ENCODE peak calls at places on chromosome 4, in four cellular contexts. H is endothelial cell of umbilical vein, K is fibroblast of lung, V is MM.1S. X is an unnamed sample.

GRCh38 chr4:73978886-73979285 is 2.9 kb downstream of the PF4 start:
- DNase-seq in H (no peak), K (peak), V (no peak), X (no peak)

GRCh38 chr4:53497446-53498069 is 93.7 kb downstream of the LNX1 start:
- DNase-seq in H (no peak), K (peak), V (no peak), X (no peak)

GRCh38 chr4:95445251-95445650 is 103.5 kb downstream of the UNC5C start:
- DNase-seq in H (no peak), K (no peak), V (no peak), X (no peak)

GRCh38 chr4:15501941-15502340 is 32.3 kb downstream of the CC2D2A start:
- DNase-seq in H (no peak), K (no peak), V (no peak), X (no peak)

GRCh38 chr4:188400456-188400855 is 261.2 kb downstream of the TRIML1 start:
- DNase-seq in H (no peak), K (no peak), V (no peak), X (no peak)

GRCh38 chr4:4485806-4486205 is 56.0 kb downstream of the STX18 start:
- DNase-seq in H (no peak), K (no peak), V (no peak), X (no peak)

GRCh38 chr4:112321768-112322684 is 24.9 kb downstream of the ALPK1 start:
- DNase-seq in H (peak), K (peak), V (peak), X (peak)

GRCh38 chr4:28518781-28519180 is 1658.1 kb downstream of the STIM2 start:
- DNase-seq in H (no peak), K (no peak), V (no peak), X (no peak)

GRCh38 chr4:176584031-176584430 is 208.7 kb downstream of the VEGFC start:
- DNase-seq in H (no peak), K (no peak), V (no peak), X (no peak)

GRCh38 chr4:76547167-76547760 is 112.2 kb downstream of the SHROOM3 start:
- DNase-seq in H (no peak), K (no peak), V (no peak), X (no peak)
- H3K27ac ChIP-seq in H (peak), K (no peak), V (no peak), X (no peak)

GRCh38 chr4:10140866-10141759 is 24.5 kb upstream of the WDR1 start:
- DNase-seq in H (no peak), K (no peak), V (no peak), X (no peak)
- TF ChIP-seq CTCF in H (no peak), K (no peak), V (no peak), X (no peak)

DNA sequence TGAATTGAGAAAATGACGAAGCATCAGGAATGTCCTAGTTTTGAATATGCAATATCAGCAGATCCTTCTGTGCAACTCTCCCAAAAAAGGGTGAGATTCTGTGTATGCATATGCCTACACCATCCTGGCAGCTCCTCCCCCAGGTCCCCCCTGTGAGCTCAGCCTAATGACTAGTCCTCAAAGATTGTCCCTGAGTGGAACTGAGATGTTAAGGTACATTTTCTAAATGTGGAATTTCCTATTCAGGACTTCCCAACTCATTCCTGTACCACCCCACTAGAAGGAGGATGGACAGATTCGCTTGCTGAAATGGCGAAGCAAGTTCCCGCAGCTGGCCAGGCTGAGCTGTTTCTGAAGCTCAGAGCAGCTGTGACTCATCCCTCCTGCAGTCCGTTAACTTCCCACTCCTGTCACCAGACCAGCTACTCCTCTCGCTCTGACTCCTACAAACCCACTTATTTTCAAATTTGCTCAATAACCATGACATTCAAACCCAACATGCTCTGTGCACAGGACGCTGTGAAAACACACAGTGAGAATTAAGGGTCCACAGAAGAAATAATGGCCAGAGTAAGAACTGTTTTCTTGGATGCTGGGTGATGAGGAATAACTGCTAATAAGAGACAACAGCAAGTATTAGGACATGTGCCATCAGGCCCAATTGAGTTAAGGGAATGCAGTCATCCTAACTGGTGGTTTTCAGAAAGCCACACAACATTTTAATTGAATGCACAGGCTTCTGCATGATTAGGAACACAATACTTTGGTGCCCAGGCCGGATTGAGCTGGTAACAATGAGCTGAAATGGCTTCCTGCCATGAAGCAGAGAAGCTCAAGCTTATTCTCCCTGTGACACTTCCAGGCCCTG is 40.0 kb upstream of the IRF2 start:
- DNase-seq in H (peak), K (peak), V (no peak), X (no peak)
- H2AFZ ChIP-seq in H (peak), K (peak), V (no peak), X (peak)

GRCh38 chr4:185721949-185722316 is 90.1 kb downstream of the SORBS2 start:
- DNase-seq in H (no peak), K (peak), V (no peak), X (no peak)

GRCh38 chr4:185726931-185727330 is 85.1 kb downstream of the SORBS2 start:
- DNase-seq in H (no peak), K (peak), V (no peak), X (no peak)

GRCh38 chr4:185719493-185719843 is 92.5 kb downstream of the SORBS2 start:
- DNase-seq in H (no peak), K (no peak), V (no peak), X (no peak)

GRCh38 chr4:185721190-185721948 is 90.6 kb downstream of the SORBS2 start:
- DNase-seq in H (no peak), K (peak), V (no peak), X (no peak)

GRCh38 chr4:185723619-185724150 is 88.3 kb downstream of the SORBS2 start:
- DNase-seq in H (peak), K (no peak), V (no peak), X (no peak)
- H3K27ac ChIP-seq in H (no peak), K (no peak), V (no peak), X (no peak)

DNA sequence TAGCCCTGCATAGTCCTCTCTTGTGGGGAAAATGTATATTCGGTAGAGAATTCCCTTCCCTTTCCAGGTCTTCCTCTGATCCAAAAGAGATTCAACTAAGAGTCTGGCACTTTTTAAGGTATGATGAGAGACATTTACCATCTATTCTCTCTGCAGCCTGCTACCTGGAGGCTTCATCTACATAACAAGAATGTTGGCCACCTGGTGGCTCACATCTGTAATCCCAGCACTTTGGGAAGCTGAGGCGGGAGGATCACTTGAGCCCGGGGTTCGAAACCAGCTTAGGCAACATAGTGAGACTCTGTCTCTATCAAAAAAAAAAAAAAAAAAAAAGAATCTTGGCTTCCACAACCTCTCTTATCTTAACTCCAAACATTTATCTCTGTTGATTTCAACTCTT is 40.4 kb upstream of the NOCT start:
- DNase-seq in H (no peak), K (no peak), V (no peak), X (no peak)
- TF ChIP-seq CTCF in H (no peak), K (no peak), V (no peak), X (peak)

DNA sequence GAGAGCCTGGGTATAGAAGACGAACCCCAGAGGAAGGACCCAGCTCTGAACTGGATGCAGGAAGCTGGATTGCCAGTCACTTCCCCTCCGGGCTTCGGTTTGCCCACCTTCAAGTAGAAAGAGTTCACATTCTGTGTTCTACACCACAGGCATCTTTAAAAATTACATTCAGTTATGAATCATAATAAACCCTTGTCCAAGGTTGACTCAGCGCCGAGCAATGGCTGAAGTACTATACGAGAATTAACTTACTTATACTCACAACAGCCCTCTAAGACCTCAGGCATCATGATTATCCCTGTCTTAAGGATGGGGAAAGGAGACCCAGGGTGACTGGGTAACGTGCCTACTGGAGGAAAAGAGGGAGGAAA is 72.5 kb downstream of the EVC2 start:
- DNase-seq in H (no peak), K (peak), V (no peak), X (no peak)
- H2AFZ ChIP-seq in H (no peak), K (no peak), V (no peak), X (no peak)

GRCh38 chr4:168713193-168713592 is 216.3 kb downstream of the PALLD start:
- DNase-seq in H (no peak), K (no peak), V (no peak), X (no peak)

GRCh38 chr4:168717852-168718251 is 221.0 kb downstream of the PALLD start:
- DNase-seq in H (no peak), K (peak), V (no peak), X (no peak)

GRCh38 chr4:168716411-168717129 is 219.7 kb downstream of the PALLD start:
- DNase-seq in H (peak), K (no peak), V (no peak), X (no peak)

GRCh38 chr4:168712316-168712855 is 215.5 kb downstream of the PALLD start:
- DNase-seq in H (peak), K (no peak), V (no peak), X (no peak)

GRCh38 chr4:168715889-168716288 is 219.0 kb downstream of the PALLD start:
- DNase-seq in H (no peak), K (no peak), V (no peak), X (no peak)
- H3K27ac ChIP-seq in H (no peak), K (no peak), V (no peak), X (no peak)

DNA sequence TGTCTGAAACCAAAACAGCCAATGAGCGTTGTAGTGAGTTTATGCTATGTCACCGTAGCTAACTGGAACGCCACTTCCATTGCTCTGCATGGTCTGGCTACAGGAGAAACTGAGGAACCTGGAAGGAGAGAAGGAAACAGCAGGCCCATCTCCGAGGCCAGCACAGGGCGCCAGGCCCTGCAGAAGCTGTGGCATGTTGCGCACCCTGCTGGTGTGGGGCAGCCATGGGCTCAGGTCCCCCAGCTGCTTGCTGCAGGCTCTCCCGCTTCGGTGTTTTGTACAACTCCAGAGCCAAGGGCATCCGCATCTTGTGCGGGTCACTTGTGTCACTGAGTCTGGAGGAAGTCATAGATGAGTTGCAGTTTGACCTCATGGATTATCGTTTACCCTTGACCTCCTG is 89.2 kb downstream of the AFAP1 start:
- DNase-seq in H (no peak), K (no peak), V (no peak), X (no peak)
- TF ChIP-seq CTCF in H (peak), K (no peak), V (peak), X (peak)